ENCODE peak calls at places on chromosomes 13 and 19, in nine cellular contexts. One of them, this sample, is unnamed.

GRCh38 chr13:68261105-68261504 is 1031.0 kb upstream of the PCDH9 start:
- DNase-seq in mammary epithelial cell: no peak
- DNase-seq in IMR-90: no peak
- DNase-seq in substantia nigra: no peak
- DNase-seq in iPS DF 6.9: peak
- DNase-seq in CD4-positive, alpha-beta memory T cell: no peak
- DNase-seq in colonic mucosa: no peak
- DNase-seq in fibroblast of lung: no peak
- DNase-seq in cardiac muscle cell: no peak
- DNase-seq in this sample: no peak

GRCh38 chr19:52662631-52663030 is 24.5 kb upstream of the ZNF83 start:
- DNase-seq in cardiac muscle cell: no peak
- DNase-seq in IMR-90: no peak
- DNase-seq in fibroblast of lung: peak
- DNase-seq in colonic mucosa: no peak
- DNase-seq in mammary epithelial cell: peak
- DNase-seq in CD4-positive, alpha-beta memory T cell: no peak
- DNase-seq in iPS DF 6.9: no peak
- DNase-seq in substantia nigra: no peak
- DNase-seq in this sample: no peak

GRCh38 chr13:26219726-26220125 is 2.4 kb downstream of the RNF6 start:
- DNase-seq in CD4-positive, alpha-beta memory T cell: no peak
- DNase-seq in cardiac muscle cell: no peak
- DNase-seq in IMR-90: peak
- DNase-seq in iPS DF 6.9: no peak
- DNase-seq in colonic mucosa: no peak
- DNase-seq in fibroblast of lung: peak
- DNase-seq in substantia nigra: no peak
- DNase-seq in mammary epithelial cell: peak
- DNase-seq in this sample: no peak

GRCh38 chr19:41945135-41945766 is 13.9 kb downstream of the RABAC1 start:
- DNase-seq in IMR-90: no peak
- DNase-seq in CD4-positive, alpha-beta memory T cell: peak
- DNase-seq in colonic mucosa: peak
- DNase-seq in iPS DF 6.9: no peak
- DNase-seq in cardiac muscle cell: no peak
- DNase-seq in mammary epithelial cell: no peak
- DNase-seq in substantia nigra: no peak
- DNase-seq in fibroblast of lung: no peak
- DNase-seq in this sample: no peak

GRCh38 chr19:42324655-42325307 is 654 bp upstream of the MEGF8 start:
- DNase-seq in substantia nigra: no peak
- DNase-seq in CD4-positive, alpha-beta memory T cell: no peak
- DNase-seq in cardiac muscle cell: no peak
- DNase-seq in fibroblast of lung: no peak
- DNase-seq in colonic mucosa: peak
- DNase-seq in IMR-90: no peak
- DNase-seq in iPS DF 6.9: no peak
- DNase-seq in mammary epithelial cell: no peak
- DNase-seq in this sample: no peak

GRCh38 chr13:43348397-43348796 is 325.0 kb downstream of the DNAJC15 start:
- DNase-seq in fibroblast of lung: peak
- DNase-seq in cardiac muscle cell: no peak
- DNase-seq in substantia nigra: no peak
- DNase-seq in CD4-positive, alpha-beta memory T cell: no peak
- DNase-seq in mammary epithelial cell: peak
- DNase-seq in IMR-90: peak
- DNase-seq in iPS DF 6.9: no peak
- DNase-seq in colonic mucosa: no peak
- DNase-seq in this sample: no peak

GRCh38 chr13:110523180-110523579 is 38.3 kb downstream of the RAB20 start:
- DNase-seq in iPS DF 6.9: no peak
- DNase-seq in colonic mucosa: no peak
- DNase-seq in IMR-90: no peak
- DNase-seq in CD4-positive, alpha-beta memory T cell: no peak
- DNase-seq in cardiac muscle cell: no peak
- DNase-seq in substantia nigra: no peak
- DNase-seq in mammary epithelial cell: no peak
- DNase-seq in fibroblast of lung: no peak
- DNase-seq in this sample: no peak

GRCh38 chr19:30070198-30070969 is 128.3 kb downstream of the URI1 start:
- DNase-seq in fibroblast of lung: no peak
- DNase-seq in cardiac muscle cell: no peak
- DNase-seq in mammary epithelial cell: no peak
- DNase-seq in colonic mucosa: no peak
- DNase-seq in IMR-90: no peak
- DNase-seq in CD4-positive, alpha-beta memory T cell: no peak
- DNase-seq in substantia nigra: no peak
- DNase-seq in iPS DF 6.9: no peak
- DNase-seq in this sample: no peak

GRCh38 chr13:75959861-75960481 is 323.8 kb downstream of the LMO7 start:
- DNase-seq in colonic mucosa: no peak
- DNase-seq in cardiac muscle cell: no peak
- DNase-seq in CD4-positive, alpha-beta memory T cell: no peak
- DNase-seq in iPS DF 6.9: no peak
- DNase-seq in mammary epithelial cell: no peak
- DNase-seq in substantia nigra: no peak
- DNase-seq in fibroblast of lung: no peak
- DNase-seq in IMR-90: no peak
- DNase-seq in this sample: no peak

GRCh38 chr19:19636573-19636972 is 6.9 kb downstream of the GMIP start:
- DNase-seq in cardiac muscle cell: no peak
- DNase-seq in CD4-positive, alpha-beta memory T cell: peak
- DNase-seq in mammary epithelial cell: no peak
- DNase-seq in IMR-90: no peak
- DNase-seq in substantia nigra: no peak
- DNase-seq in fibroblast of lung: no peak
- DNase-seq in iPS DF 6.9: no peak
- DNase-seq in colonic mucosa: no peak
- DNase-seq in this sample: no peak

GRCh38 chr13:110993788-110994187 is 78.9 kb upstream of the ANKRD10 start:
- DNase-seq in cardiac muscle cell: no peak
- DNase-seq in fibroblast of lung: no peak
- DNase-seq in colonic mucosa: no peak
- DNase-seq in CD4-positive, alpha-beta memory T cell: no peak
- DNase-seq in IMR-90: no peak
- DNase-seq in substantia nigra: no peak
- DNase-seq in iPS DF 6.9: peak
- DNase-seq in mammary epithelial cell: no peak
- DNase-seq in this sample: no peak

GRCh38 chr13:36919833-36920611 is at the start of gene SMAD9:
- DNase-seq in CD4-positive, alpha-beta memory T cell: no peak
- DNase-seq in fibroblast of lung: peak
- DNase-seq in cardiac muscle cell: peak
- DNase-seq in mammary epithelial cell: peak
- DNase-seq in colonic mucosa: peak
- DNase-seq in iPS DF 6.9: no peak
- DNase-seq in IMR-90: peak
- DNase-seq in substantia nigra: no peak
- DNase-seq in this sample: no peak

DNA sequence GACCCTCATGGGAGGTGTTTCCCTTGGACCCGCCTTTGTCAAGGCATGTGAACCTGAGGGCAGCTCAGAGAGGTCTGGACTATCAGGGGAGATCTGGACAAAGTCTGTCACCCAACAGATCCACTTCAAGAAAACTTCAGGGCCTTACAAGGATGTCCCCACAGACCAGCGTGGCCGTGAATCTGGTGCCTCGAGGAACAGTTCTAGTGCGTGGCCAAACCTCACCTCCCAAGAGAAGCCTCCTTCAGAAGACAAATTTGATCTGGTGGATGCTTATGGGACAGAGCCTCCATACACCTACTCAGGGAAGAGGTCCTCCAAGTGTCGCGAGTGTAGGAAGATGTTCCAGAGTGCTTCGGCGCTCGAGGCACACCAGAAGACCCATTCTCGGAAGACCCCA is 11.5 kb downstream of the ZSCAN22 start:
- DNase-seq in substantia nigra: no peak
- DNase-seq in IMR-90: no peak
- DNase-seq in colonic mucosa: no peak
- DNase-seq in fibroblast of lung: no peak
- DNase-seq in CD4-positive, alpha-beta memory T cell: no peak
- DNase-seq in iPS DF 6.9: no peak
- DNase-seq in cardiac muscle cell: no peak
- DNase-seq in mammary epithelial cell: no peak
- DNase-seq in this sample: no peak
- H3K27ac ChIP-seq in substantia nigra: no peak
- H3K27ac ChIP-seq in IMR-90: no peak
- H3K27ac ChIP-seq in colonic mucosa: no peak
- H3K27ac ChIP-seq in fibroblast of lung: no peak
- H3K27ac ChIP-seq in CD4-positive, alpha-beta memory T cell: no peak
- H3K27ac ChIP-seq in iPS DF 6.9: no peak
- H3K27ac ChIP-seq in cardiac muscle cell: no peak
- H3K27ac ChIP-seq in mammary epithelial cell: no peak
- H3K27ac ChIP-seq in this sample: no peak

DNA sequence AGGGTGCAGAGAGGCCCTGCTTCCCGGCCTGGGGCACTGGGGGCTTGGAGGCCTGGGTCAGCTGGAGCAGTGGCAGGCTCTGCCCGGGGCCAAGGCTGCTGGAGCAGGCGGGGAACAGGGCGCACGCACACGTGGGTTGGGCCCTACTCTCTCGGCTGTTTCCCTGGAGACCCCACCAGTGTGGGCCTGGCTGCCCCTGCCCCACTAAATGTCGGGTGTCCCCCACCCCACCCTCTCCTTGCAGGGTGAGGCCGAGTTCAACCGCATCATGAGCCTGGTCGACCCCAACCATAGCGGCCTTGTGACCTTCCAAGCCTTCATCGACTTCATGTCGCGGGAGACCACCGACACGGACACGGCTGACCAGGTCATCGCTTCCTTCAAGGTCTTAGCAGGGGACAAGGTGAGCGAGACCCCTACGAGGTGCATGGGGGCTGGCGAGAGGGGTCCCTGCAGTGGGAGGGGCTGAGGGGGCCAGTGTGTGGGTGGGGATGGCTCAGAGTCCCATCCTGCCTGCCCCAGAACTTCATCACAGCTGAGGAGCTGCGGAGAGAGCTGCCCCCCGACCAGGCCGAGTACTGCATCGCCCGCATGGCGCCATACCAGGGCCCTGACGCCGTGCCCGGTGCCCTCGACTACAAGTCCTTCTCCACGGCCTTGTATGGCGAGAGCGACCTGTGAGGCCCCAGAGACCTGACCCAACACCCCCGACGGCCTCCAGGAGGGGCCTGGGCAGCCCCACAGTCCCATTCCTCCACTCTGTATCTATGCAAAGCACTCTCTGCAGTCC is 15.3 kb downstream of the CAPN12 start:
- DNase-seq in colonic mucosa: no peak
- DNase-seq in fibroblast of lung: no peak
- DNase-seq in mammary epithelial cell: no peak
- DNase-seq in iPS DF 6.9: no peak
- DNase-seq in IMR-90: no peak
- DNase-seq in cardiac muscle cell: no peak
- DNase-seq in substantia nigra: no peak
- DNase-seq in CD4-positive, alpha-beta memory T cell: no peak
- DNase-seq in this sample: no peak
- H3K27ac ChIP-seq in colonic mucosa: no peak
- H3K27ac ChIP-seq in fibroblast of lung: no peak
- H3K27ac ChIP-seq in mammary epithelial cell: no peak
- H3K27ac ChIP-seq in iPS DF 6.9: no peak
- H3K27ac ChIP-seq in IMR-90: no peak
- H3K27ac ChIP-seq in cardiac muscle cell: peak
- H3K27ac ChIP-seq in substantia nigra: no peak
- H3K27ac ChIP-seq in CD4-positive, alpha-beta memory T cell: no peak
- H3K27ac ChIP-seq in this sample: peak

GRCh38 chr19:15863272-15863671 is 34.6 kb downstream of the CYP4F2 start:
- DNase-seq in CD4-positive, alpha-beta memory T cell: no peak
- DNase-seq in substantia nigra: no peak
- DNase-seq in colonic mucosa: no peak
- DNase-seq in iPS DF 6.9: no peak
- DNase-seq in cardiac muscle cell: no peak
- DNase-seq in IMR-90: no peak
- DNase-seq in mammary epithelial cell: peak
- DNase-seq in fibroblast of lung: no peak
- DNase-seq in this sample: no peak
- H3K27ac ChIP-seq in CD4-positive, alpha-beta memory T cell: no peak
- H3K27ac ChIP-seq in substantia nigra: no peak
- H3K27ac ChIP-seq in colonic mucosa: no peak
- H3K27ac ChIP-seq in iPS DF 6.9: no peak
- H3K27ac ChIP-seq in cardiac muscle cell: no peak
- H3K27ac ChIP-seq in IMR-90: no peak
- H3K27ac ChIP-seq in mammary epithelial cell: no peak
- H3K27ac ChIP-seq in fibroblast of lung: no peak
- H3K27ac ChIP-seq in this sample: no peak

GRCh38 chr13:46617885-46618284 is 64.9 kb downstream of the LRCH1 start:
- DNase-seq in fibroblast of lung: no peak
- DNase-seq in cardiac muscle cell: no peak
- DNase-seq in substantia nigra: no peak
- DNase-seq in CD4-positive, alpha-beta memory T cell: no peak
- DNase-seq in mammary epithelial cell: no peak
- DNase-seq in iPS DF 6.9: no peak
- DNase-seq in IMR-90: no peak
- DNase-seq in colonic mucosa: no peak
- DNase-seq in this sample: no peak

GRCh38 chr13:46617382-46617781 is 64.4 kb downstream of the LRCH1 start:
- DNase-seq in mammary epithelial cell: no peak
- DNase-seq in substantia nigra: no peak
- DNase-seq in fibroblast of lung: no peak
- DNase-seq in colonic mucosa: no peak
- DNase-seq in cardiac muscle cell: no peak
- DNase-seq in IMR-90: peak
- DNase-seq in CD4-positive, alpha-beta memory T cell: no peak
- DNase-seq in iPS DF 6.9: no peak
- DNase-seq in this sample: no peak

GRCh38 chr13:46614582-46614981 is 61.6 kb downstream of the LRCH1 start:
- DNase-seq in colonic mucosa: no peak
- DNase-seq in IMR-90: peak
- DNase-seq in iPS DF 6.9: no peak
- DNase-seq in substantia nigra: no peak
- DNase-seq in CD4-positive, alpha-beta memory T cell: no peak
- DNase-seq in fibroblast of lung: peak
- DNase-seq in mammary epithelial cell: no peak
- DNase-seq in cardiac muscle cell: no peak
- DNase-seq in this sample: no peak

GRCh38 chr13:46613409-46614049 is 60.6 kb downstream of the LRCH1 start:
- DNase-seq in cardiac muscle cell: no peak
- DNase-seq in substantia nigra: no peak
- DNase-seq in mammary epithelial cell: no peak
- DNase-seq in iPS DF 6.9: no peak
- DNase-seq in CD4-positive, alpha-beta memory T cell: no peak
- DNase-seq in colonic mucosa: no peak
- DNase-seq in fibroblast of lung: no peak
- DNase-seq in IMR-90: peak
- DNase-seq in this sample: no peak

DNA sequence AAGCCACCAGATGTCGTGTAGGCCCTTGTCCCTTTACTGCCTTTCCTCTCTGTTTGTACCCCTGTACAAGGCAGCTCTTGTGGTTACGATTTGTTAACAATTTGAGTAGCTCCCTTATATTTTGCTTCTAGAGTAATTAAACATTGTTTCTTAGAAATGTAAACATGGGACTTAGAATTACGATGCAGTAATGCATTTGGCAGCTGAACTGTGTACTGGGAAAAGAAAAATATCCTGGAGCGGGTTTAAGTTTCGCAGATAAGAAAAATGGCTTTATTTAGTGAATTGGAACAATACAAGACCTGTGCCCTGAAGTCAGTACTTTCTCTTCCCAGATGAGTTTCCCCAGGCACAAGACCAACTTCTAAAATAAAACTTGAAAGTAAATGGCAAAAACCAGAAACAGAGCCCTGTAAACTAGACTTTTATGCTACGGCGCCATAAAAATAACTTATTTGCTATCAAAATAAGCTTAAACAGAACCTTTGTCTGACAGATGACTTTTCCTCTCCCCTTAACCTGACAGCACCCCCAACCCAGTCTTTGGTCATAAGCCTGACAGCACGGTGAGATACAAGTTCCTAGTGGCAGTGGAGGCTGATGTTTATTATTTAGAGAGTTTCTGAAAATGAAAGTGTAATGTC is 63.0 kb downstream of the LRCH1 start:
- DNase-seq in mammary epithelial cell: no peak
- DNase-seq in cardiac muscle cell: no peak
- DNase-seq in substantia nigra: no peak
- DNase-seq in CD4-positive, alpha-beta memory T cell: no peak
- DNase-seq in IMR-90: peak
- DNase-seq in fibroblast of lung: peak
- DNase-seq in iPS DF 6.9: no peak
- DNase-seq in colonic mucosa: no peak
- DNase-seq in this sample: no peak
- H3K27ac ChIP-seq in mammary epithelial cell: no peak
- H3K27ac ChIP-seq in cardiac muscle cell: no peak
- H3K27ac ChIP-seq in substantia nigra: no peak
- H3K27ac ChIP-seq in CD4-positive, alpha-beta memory T cell: no peak
- H3K27ac ChIP-seq in IMR-90: peak
- H3K27ac ChIP-seq in fibroblast of lung: peak
- H3K27ac ChIP-seq in iPS DF 6.9: no peak
- H3K27ac ChIP-seq in colonic mucosa: peak
- H3K27ac ChIP-seq in this sample: no peak

This sample was measured in caudate nucleus.